ENCODE peak calls at places on chromosomes 11 and 22, in six cellular contexts. M is activated T-helper 1 cell treated with Interleukin-2 at 50 U/mL for 16 hours, X is iris pigment epithelial cell, H is HS-5, J is heart left ventricle, T is adrenal gland. G is an unnamed sample.

GRCh38 chr11:39365809-39366436 is 2093.5 kb downstream of the LRRC4C start:
- DNase-seq in M (no peak), X (peak; percentile 10), H (peak; percentile 69), J (no peak), T (peak; percentile 26), G (no peak)

GRCh38 chr11:112174789-112175595 is at the start of gene BCO2:
- DNase-seq in M (no peak), X (peak; percentile 85), H (no peak), J (peak; percentile 89), T (peak; percentile 92), G (peak; percentile 17)

GRCh38 chr22:47474464-47474863 is 712.0 kb downstream of the TBC1D22A start:
- DNase-seq in M (no peak), X (no peak), H (no peak), J (no peak), T (no peak), G (no peak)

GRCh38 chr22:34395370-34395769 is 475.1 kb upstream of the LARGE1 start:
- DNase-seq in M (no peak), X (no peak), H (no peak), J (no peak), T (no peak), G (no peak)

GRCh38 chr11:128180446-128181089 is 406.8 kb downstream of the ETS1 start:
- DNase-seq in M (no peak), X (peak; percentile 93), H (peak; percentile 86), J (no peak), T (no peak), G (no peak)

GRCh38 chr11:125370561-125371389 is 125.3 kb downstream of the FEZ1 start:
- DNase-seq in M (no peak), X (no peak), H (no peak), J (peak; percentile 18), T (no peak), G (no peak)

GRCh38 chr11:69703711-69704507 is at the start of gene FGF19:
- DNase-seq in M (no peak), X (no peak), H (no peak), J (no peak), T (no peak), G (no peak)

GRCh38 chr22:22576244-22576988 is 17.4 kb upstream of the PRAME start:
- DNase-seq in M (no peak), X (peak; percentile 50), H (no peak), J (peak; percentile 41), T (peak; percentile 67), G (no peak)

GRCh38 chr22:22683668-22684361 is 39.4 kb downstream of the GGTLC2 start:
- DNase-seq in M (no peak), X (no peak), H (no peak), J (no peak), T (no peak), G (no peak)

GRCh38 chr11:114315749-114316368 is 19.7 kb downstream of the NNMT start:
- DNase-seq in M (no peak), X (no peak), H (no peak), J (no peak), T (no peak), G (no peak)

GRCh38 chr11:20367313-20367948 is 3.9 kb downstream of the HTATIP2 start:
- DNase-seq in M (no peak), X (peak; percentile 91), H (peak; percentile 84), J (no peak), T (peak; percentile 86), G (no peak)

GRCh38 chr11:100925935-100926334 is 203.7 kb downstream of the PGR start:
- DNase-seq in M (no peak), X (peak; percentile 91), H (peak; percentile 87), J (no peak), T (no peak), G (no peak)

GRCh38 chr11:40998888-40999287 is 460.6 kb downstream of the LRRC4C start:
- DNase-seq in M (no peak), X (no peak), H (no peak), J (no peak), T (no peak), G (no peak)

GRCh38 chr22:48658871-48659270 is 1168.8 kb downstream of the BRD1 start:
- DNase-seq in M (no peak), X (no peak), H (no peak), J (no peak), T (no peak), G (no peak)

GRCh38 chr11:134861490-134862107 is 449.6 kb upstream of the B3GAT1 start:
- DNase-seq in M (no peak), X (no peak), H (no peak), J (no peak), T (no peak), G (no peak)

GRCh38 chr11:11910541-11910940 is 68.8 kb downstream of the USP47 start:
- DNase-seq in M (no peak), X (no peak), H (no peak), J (no peak), T (no peak), G (no peak)

GRCh38 chr11:46649180-46649738 is 31.9 kb downstream of the ATG13 start:
- DNase-seq in M (no peak), X (peak; percentile 99), H (peak; percentile 90), J (peak; percentile 77), T (peak; percentile 90), G (no peak)

GRCh38 chr22:35400335-35400680 is 368 bp downstream of the MCM5 start:
- DNase-seq in M (no peak), X (no peak), H (no peak), J (no peak), T (no peak), G (no peak)

GRCh38 chr11:62858201-62858600 is 18.8 kb upstream of the WDR74 start:
- DNase-seq in M (no peak), X (no peak), H (no peak), J (no peak), T (no peak), G (no peak)

GRCh38 chr11:1295591-1295990 is 13.8 kb downstream of the TOLLIP start:
- DNase-seq in M (no peak), X (no peak), H (no peak), J (peak; percentile 20), T (no peak), G (no peak)

GRCh38 chr11:104858882-104859735 is 39.2 kb downstream of the CASP12 start:
- DNase-seq in M (no peak), X (peak; percentile 10), H (no peak), J (no peak), T (no peak), G (no peak)

GRCh38 chr11:11640152-11640551 is 18.3 kb upstream of the GALNT18 start:
- DNase-seq in M (no peak), X (no peak), H (no peak), J (no peak), T (no peak), G (no peak)

GRCh38 chr22:37416806-37417205 is 10.5 kb downstream of the ELFN2 start:
- DNase-seq in M (no peak), X (no peak), H (no peak), J (no peak), T (no peak), G (peak; percentile 53)